ENCODE peak calls at places on chromosome 9, in ten cellular contexts. One of them, this sample, is unnamed.

GRCh38 chr9:13942695-13943094 is 371.2 kb downstream of the NFIB start:
- DNase-seq in adrenal gland: no peak
- DNase-seq in HCT116: no peak
- DNase-seq in heart left ventricle: peak
- DNase-seq in H1: no peak
- DNase-seq in stomach: no peak
- DNase-seq in breast epithelium: no peak
- DNase-seq in transverse colon: no peak
- DNase-seq in IMR-90: peak
- DNase-seq in A549: peak
- DNase-seq in this sample: peak

GRCh38 chr9:93091453-93092081 is 4.5 kb upstream of the CARD19 start:
- DNase-seq in H1: no peak
- DNase-seq in HCT116: peak
- DNase-seq in A549: peak
- DNase-seq in transverse colon: no peak
- DNase-seq in breast epithelium: peak
- DNase-seq in heart left ventricle: peak
- DNase-seq in stomach: no peak
- DNase-seq in IMR-90: peak
- DNase-seq in adrenal gland: peak
- DNase-seq in this sample: peak

GRCh38 chr9:104177003-104177611 is 83.0 kb downstream of the SMC2 start:
- DNase-seq in heart left ventricle: no peak
- DNase-seq in transverse colon: no peak
- DNase-seq in adrenal gland: no peak
- DNase-seq in H1: no peak
- DNase-seq in IMR-90: no peak
- DNase-seq in stomach: no peak
- DNase-seq in HCT116: peak
- DNase-seq in breast epithelium: no peak
- DNase-seq in A549: peak
- DNase-seq in this sample: no peak

GRCh38 chr9:131752231-131752884 is 12.5 kb upstream of the RAPGEF1 start:
- DNase-seq in A549: no peak
- DNase-seq in breast epithelium: no peak
- DNase-seq in HCT116: no peak
- DNase-seq in transverse colon: no peak
- DNase-seq in IMR-90: no peak
- DNase-seq in heart left ventricle: no peak
- DNase-seq in H1: no peak
- DNase-seq in stomach: no peak
- DNase-seq in adrenal gland: no peak
- DNase-seq in this sample: no peak

GRCh38 chr9:127897194-127897692 is 2.2 kb downstream of the ST6GALNAC6 start:
- DNase-seq in stomach: peak
- DNase-seq in IMR-90: peak
- DNase-seq in transverse colon: peak
- DNase-seq in breast epithelium: peak
- DNase-seq in H1: peak
- DNase-seq in heart left ventricle: peak
- DNase-seq in HCT116: no peak
- DNase-seq in A549: peak
- DNase-seq in adrenal gland: peak
- DNase-seq in this sample: peak

GRCh38 chr9:130433168-130433946 is 11.4 kb upstream of the ASS1 start:
- DNase-seq in IMR-90: peak
- DNase-seq in HCT116: no peak
- DNase-seq in adrenal gland: peak
- DNase-seq in H1: peak
- DNase-seq in breast epithelium: no peak
- DNase-seq in stomach: no peak
- DNase-seq in heart left ventricle: peak
- DNase-seq in A549: peak
- DNase-seq in transverse colon: no peak
- DNase-seq in this sample: no peak

GRCh38 chr9:110638381-110638954 is 30.1 kb upstream of the MUSK start:
- DNase-seq in H1: no peak
- DNase-seq in breast epithelium: no peak
- DNase-seq in A549: peak
- DNase-seq in adrenal gland: no peak
- DNase-seq in transverse colon: no peak
- DNase-seq in IMR-90: peak
- DNase-seq in stomach: no peak
- DNase-seq in HCT116: no peak
- DNase-seq in heart left ventricle: no peak
- DNase-seq in this sample: no peak

GRCh38 chr9:33924978-33925797 is 108.2 kb downstream of the UBE2R2 start:
- DNase-seq in A549: peak
- DNase-seq in stomach: peak
- DNase-seq in transverse colon: peak
- DNase-seq in H1: peak
- DNase-seq in heart left ventricle: peak
- DNase-seq in breast epithelium: no peak
- DNase-seq in HCT116: peak
- DNase-seq in adrenal gland: peak
- DNase-seq in IMR-90: peak
- DNase-seq in this sample: peak

GRCh38 chr9:115691686-115692085 is 461.9 kb upstream of the PAPPA start:
- DNase-seq in adrenal gland: no peak
- DNase-seq in IMR-90: peak
- DNase-seq in stomach: no peak
- DNase-seq in H1: no peak
- DNase-seq in A549: no peak
- DNase-seq in transverse colon: no peak
- DNase-seq in HCT116: no peak
- DNase-seq in breast epithelium: no peak
- DNase-seq in heart left ventricle: no peak
- DNase-seq in this sample: no peak

GRCh38 chr9:87387351-87388055 is 110.2 kb upstream of the DAPK1 start:
- DNase-seq in transverse colon: no peak
- DNase-seq in HCT116: no peak
- DNase-seq in IMR-90: no peak
- DNase-seq in A549: no peak
- DNase-seq in adrenal gland: no peak
- DNase-seq in stomach: no peak
- DNase-seq in breast epithelium: no peak
- DNase-seq in heart left ventricle: no peak
- DNase-seq in H1: no peak
- DNase-seq in this sample: no peak

GRCh38 chr9:79565245-79565644 is 6.5 kb upstream of the TLE4 start:
- DNase-seq in breast epithelium: no peak
- DNase-seq in stomach: no peak
- DNase-seq in adrenal gland: no peak
- DNase-seq in transverse colon: peak
- DNase-seq in IMR-90: peak
- DNase-seq in A549: no peak
- DNase-seq in HCT116: no peak
- DNase-seq in H1: no peak
- DNase-seq in heart left ventricle: no peak
- DNase-seq in this sample: no peak

GRCh38 chr9:33140406-33141360 is 26.5 kb downstream of the B4GALT1 start:
- DNase-seq in transverse colon: no peak
- DNase-seq in heart left ventricle: no peak
- DNase-seq in stomach: no peak
- DNase-seq in adrenal gland: peak
- DNase-seq in HCT116: no peak
- DNase-seq in A549: no peak
- DNase-seq in breast epithelium: no peak
- DNase-seq in H1: no peak
- DNase-seq in IMR-90: no peak
- DNase-seq in this sample: no peak

GRCh38 chr9:89036383-89036782 is 45.1 kb downstream of the S1PR3 start:
- DNase-seq in H1: no peak
- DNase-seq in transverse colon: peak
- DNase-seq in HCT116: no peak
- DNase-seq in heart left ventricle: no peak
- DNase-seq in breast epithelium: no peak
- DNase-seq in IMR-90: peak
- DNase-seq in A549: no peak
- DNase-seq in adrenal gland: peak
- DNase-seq in stomach: peak
- DNase-seq in this sample: no peak

GRCh38 chr9:93263334-93264229 is 79.6 kb downstream of the WNK2 start:
- DNase-seq in heart left ventricle: no peak
- DNase-seq in stomach: no peak
- DNase-seq in adrenal gland: peak
- DNase-seq in IMR-90: no peak
- DNase-seq in H1: no peak
- DNase-seq in breast epithelium: peak
- DNase-seq in HCT116: no peak
- DNase-seq in transverse colon: no peak
- DNase-seq in A549: no peak
- DNase-seq in this sample: no peak

GRCh38 chr9:35688558-35689350 is 971 bp downstream of the TPM2 start:
- DNase-seq in heart left ventricle: no peak
- DNase-seq in breast epithelium: no peak
- DNase-seq in H1: no peak
- DNase-seq in adrenal gland: no peak
- DNase-seq in IMR-90: peak
- DNase-seq in HCT116: peak
- DNase-seq in A549: peak
- DNase-seq in transverse colon: no peak
- DNase-seq in stomach: no peak
- DNase-seq in this sample: no peak

GRCh38 chr9:105993051-105993854 is 298.9 kb downstream of the TMEM38B start:
- DNase-seq in A549: no peak
- DNase-seq in IMR-90: no peak
- DNase-seq in stomach: no peak
- DNase-seq in transverse colon: no peak
- DNase-seq in heart left ventricle: no peak
- DNase-seq in breast epithelium: no peak
- DNase-seq in adrenal gland: no peak
- DNase-seq in HCT116: no peak
- DNase-seq in H1: no peak
- DNase-seq in this sample: no peak

GRCh38 chr9:7104625-7105024 is 346.9 kb downstream of the KDM4C start:
- DNase-seq in adrenal gland: no peak
- DNase-seq in heart left ventricle: peak
- DNase-seq in IMR-90: no peak
- DNase-seq in A549: no peak
- DNase-seq in stomach: no peak
- DNase-seq in HCT116: no peak
- DNase-seq in H1: no peak
- DNase-seq in breast epithelium: no peak
- DNase-seq in transverse colon: no peak
- DNase-seq in this sample: no peak

DNA sequence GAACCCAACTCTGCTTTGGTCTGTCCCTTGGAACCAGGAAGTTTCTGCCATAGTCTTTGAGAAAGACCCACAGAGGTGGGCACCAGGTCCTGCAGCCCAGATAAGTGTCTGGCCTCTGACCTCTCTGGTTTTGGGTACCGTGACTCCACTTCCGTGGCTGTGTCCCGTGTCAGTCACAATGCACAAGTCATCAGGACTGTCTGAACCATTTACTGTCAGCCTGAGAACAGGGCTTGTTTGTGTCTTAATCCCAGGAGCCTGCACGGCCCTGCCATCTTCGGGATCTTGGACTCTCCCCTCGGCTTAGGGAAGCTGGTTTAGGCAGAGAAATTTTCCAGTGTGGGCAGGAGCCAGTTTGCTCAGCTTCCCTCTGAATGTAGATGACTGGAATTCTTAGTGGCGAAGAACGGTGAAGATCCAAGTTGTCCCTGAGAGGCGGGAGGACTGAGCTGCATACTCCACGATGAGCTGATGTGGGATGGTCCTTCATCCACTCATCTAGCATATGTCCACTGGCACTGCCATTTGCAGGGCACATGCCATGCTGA is 12.0 kb downstream of the GSN start:
- DNase-seq in H1: no peak
- DNase-seq in A549: no peak
- DNase-seq in adrenal gland: no peak
- DNase-seq in breast epithelium: no peak
- DNase-seq in HCT116: no peak
- DNase-seq in stomach: no peak
- DNase-seq in heart left ventricle: no peak
- DNase-seq in IMR-90: no peak
- DNase-seq in transverse colon: no peak
- DNase-seq in this sample: no peak
- H3K27ac ChIP-seq in H1: no peak
- H3K27ac ChIP-seq in A549: peak
- H3K27ac ChIP-seq in adrenal gland: no peak
- H3K27ac ChIP-seq in breast epithelium: peak
- H3K27ac ChIP-seq in HCT116: no peak
- H3K27ac ChIP-seq in stomach: peak
- H3K27ac ChIP-seq in heart left ventricle: peak
- H3K27ac ChIP-seq in IMR-90: peak
- H3K27ac ChIP-seq in transverse colon: peak
- H3K27ac ChIP-seq in this sample: peak

GRCh38 chr9:18825775-18826174 is 207.2 kb downstream of the SAXO1 start:
- DNase-seq in H1: no peak
- DNase-seq in breast epithelium: no peak
- DNase-seq in transverse colon: no peak
- DNase-seq in heart left ventricle: no peak
- DNase-seq in A549: no peak
- DNase-seq in stomach: no peak
- DNase-seq in HCT116: no peak
- DNase-seq in IMR-90: peak
- DNase-seq in adrenal gland: no peak
- DNase-seq in this sample: no peak
- H3K4me3 ChIP-seq in H1: no peak
- H3K4me3 ChIP-seq in breast epithelium: no peak
- H3K4me3 ChIP-seq in transverse colon: no peak
- H3K4me3 ChIP-seq in heart left ventricle: no peak
- H3K4me3 ChIP-seq in A549: no peak
- H3K4me3 ChIP-seq in stomach: no peak
- H3K4me3 ChIP-seq in HCT116: no peak
- H3K4me3 ChIP-seq in IMR-90: no peak
- H3K4me3 ChIP-seq in adrenal gland: no peak
- H3K4me3 ChIP-seq in this sample: no peak

DNA sequence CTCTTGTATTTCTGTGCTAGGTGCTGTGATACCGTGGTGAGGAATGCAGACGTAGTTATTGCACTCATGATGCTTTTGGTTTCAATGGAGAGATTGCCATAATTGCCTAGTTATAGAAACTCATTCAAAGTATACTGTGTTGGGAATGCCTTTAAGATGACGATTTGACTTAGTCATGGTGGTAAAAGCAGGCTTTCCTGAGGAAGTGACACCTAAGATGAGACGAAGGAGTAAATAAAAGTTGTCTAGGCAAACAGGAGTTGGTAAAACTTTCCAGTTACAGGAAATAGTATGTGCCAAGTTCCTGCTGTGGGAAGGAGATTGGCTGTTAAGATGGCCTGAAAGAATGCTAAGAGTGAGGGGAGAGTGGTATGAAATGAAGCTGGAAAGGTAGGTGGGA is 48.1 kb downstream of the FOCAD start:
- DNase-seq in IMR-90: peak
- DNase-seq in transverse colon: no peak
- DNase-seq in HCT116: no peak
- DNase-seq in H1: no peak
- DNase-seq in stomach: no peak
- DNase-seq in A549: peak
- DNase-seq in breast epithelium: no peak
- DNase-seq in heart left ventricle: no peak
- DNase-seq in adrenal gland: no peak
- DNase-seq in this sample: no peak
- TF ChIP-seq POLR2A in IMR-90: no peak
- TF ChIP-seq POLR2A in transverse colon: no peak
- TF ChIP-seq POLR2A in HCT116: no peak
- TF ChIP-seq POLR2A in H1: no peak
- TF ChIP-seq POLR2A in stomach: no peak
- TF ChIP-seq POLR2A in A549: no peak
- TF ChIP-seq POLR2A in breast epithelium: no peak
- TF ChIP-seq POLR2A in heart left ventricle: no peak
- TF ChIP-seq POLR2A in adrenal gland: no peak
- TF ChIP-seq POLR2A in this sample: no peak

GRCh38 chr9:74527718-74528117 is 30.6 kb downstream of the RORB start:
- DNase-seq in stomach: no peak
- DNase-seq in breast epithelium: no peak
- DNase-seq in A549: no peak
- DNase-seq in IMR-90: no peak
- DNase-seq in adrenal gland: no peak
- DNase-seq in HCT116: no peak
- DNase-seq in heart left ventricle: no peak
- DNase-seq in H1: no peak
- DNase-seq in transverse colon: no peak
- DNase-seq in this sample: no peak
- H3K27ac ChIP-seq in stomach: no peak
- H3K27ac ChIP-seq in breast epithelium: no peak
- H3K27ac ChIP-seq in A549: no peak
- H3K27ac ChIP-seq in IMR-90: no peak
- H3K27ac ChIP-seq in adrenal gland: no peak
- H3K27ac ChIP-seq in HCT116: no peak
- H3K27ac ChIP-seq in heart left ventricle: no peak
- H3K27ac ChIP-seq in H1: no peak
- H3K27ac ChIP-seq in transverse colon: no peak
- H3K27ac ChIP-seq in this sample: no peak